ENCODE peak calls at places on chromosome 14, in seven cellular contexts. W is dorsolateral prefrontal cortex, L is fibroblast of mammary gland, X is left ventricle myocardium inferior, P is thoracic aorta, S is astrocyte of the cerebellum, H is hepatocyte. G is an unnamed sample.

GRCh38 chr14:89171168-89171567 is 245.9 kb downstream of the FOXN3 start:
- DNase-seq in W (no peak), L (peak; percentile 55), X (no peak), P (no peak), S (no peak), H (no peak), G (no peak)

GRCh38 chr14:67719866-67720265 is 18.2 kb downstream of the RDH12 start:
- DNase-seq in W (no peak), L (no peak), X (no peak), P (no peak), S (no peak), H (no peak), G (no peak)

GRCh38 chr14:105971593-105972500 is 445.5 kb downstream of the TMEM121 start:
- DNase-seq in W (no peak), L (no peak), X (no peak), P (no peak), S (no peak), H (no peak), G (no peak)

GRCh38 chr14:73526036-73526984 is 10.6 kb upstream of the ACOT1 start:
- DNase-seq in W (no peak), L (peak; percentile 49), X (peak; percentile 59), P (no peak), S (no peak), H (no peak), G (no peak)

GRCh38 chr14:55332654-55333570 is 61.7 kb downstream of the FBXO34 start:
- DNase-seq in W (no peak), L (no peak), X (no peak), P (no peak), S (no peak), H (no peak), G (no peak)

GRCh38 chr14:90774316-90774715 is 41.9 kb downstream of the TTC7B start:
- DNase-seq in W (no peak), L (no peak), X (no peak), P (no peak), S (no peak), H (no peak), G (no peak)

GRCh38 chr14:104221071-104221625 is 82.8 kb downstream of the KIF26A start:
- DNase-seq in W (peak; percentile 30), L (no peak), X (no peak), P (no peak), S (no peak), H (no peak), G (no peak)

GRCh38 chr14:63432228-63432627 is 110.9 kb downstream of the PPP2R5E start:
- DNase-seq in W (no peak), L (no peak), X (no peak), P (no peak), S (no peak), H (no peak), G (no peak)

GRCh38 chr14:21524575-21525518 is 1.3 kb downstream of the SALL2 start:
- DNase-seq in W (no peak), L (no peak), X (no peak), P (no peak), S (no peak), H (peak; percentile 9), G (no peak)

GRCh38 chr14:100834441-100835277 is 8.7 kb downstream of the MEG3 start:
- DNase-seq in W (no peak), L (no peak), X (no peak), P (no peak), S (no peak), H (no peak), G (no peak)

GRCh38 chr14:52402812-52403526 is 88.9 kb downstream of the PTGER2 start:
- DNase-seq in W (no peak), L (peak; percentile 83), X (no peak), P (no peak), S (peak; percentile 83), H (no peak), G (no peak)

GRCh38 chr14:94042433-94043091 is 16.4 kb downstream of the OTUB2 start:
- DNase-seq in W (no peak), L (no peak), X (no peak), P (no peak), S (no peak), H (no peak), G (no peak)

GRCh38 chr14:93533864-93534263 is 103.1 kb downstream of the UNC79 start:
- DNase-seq in W (no peak), L (no peak), X (no peak), P (no peak), S (no peak), H (no peak), G (peak; percentile 66)

GRCh38 chr14:65413739-65414045 is 1.2 kb downstream of the FUT8 start:
- DNase-seq in W (no peak), L (no peak), X (no peak), P (no peak), S (no peak), H (no peak), G (no peak)

GRCh38 chr14:49461529-49462401 is 124.4 kb downstream of the RPS29 start:
- DNase-seq in W (no peak), L (peak; percentile 82), X (no peak), P (peak; percentile 15), S (peak; percentile 69), H (peak; percentile 89), G (peak; percentile 32)

GRCh38 chr14:105883066-105884005 is 357.0 kb downstream of the TMEM121 start:
- DNase-seq in W (peak; percentile 19), L (no peak), X (peak; percentile 9), P (no peak), S (no peak), H (no peak), G (no peak)

GRCh38 chr14:54002653-54003052 is 46.0 kb upstream of the BMP4 start:
- DNase-seq in W (no peak), L (peak; percentile 29), X (no peak), P (no peak), S (no peak), H (peak; percentile 14), G (no peak)

GRCh38 chr14:94932589-94932988 is 162.7 kb upstream of the GSC start:
- DNase-seq in W (no peak), L (no peak), X (no peak), P (no peak), S (no peak), H (no peak), G (no peak)

GRCh38 chr14:104926619-104927431 is 2.1 kb downstream of the PLD4 start:
- DNase-seq in W (peak; percentile 26), L (no peak), X (peak; percentile 9), P (no peak), S (no peak), H (no peak), G (no peak)

GRCh38 chr14:61519735-61520134 is 175.6 kb upstream of the HIF1A start:
- DNase-seq in W (no peak), L (no peak), X (no peak), P (no peak), S (no peak), H (no peak), G (no peak)

GRCh38 chr14:73259837-73260236 is 22.5 kb downstream of the PAPLN start:
- DNase-seq in W (peak; percentile 6), L (no peak), X (no peak), P (no peak), S (no peak), H (no peak), G (no peak)

GRCh38 chr14:104550849-104551728 is 28.5 kb upstream of the C14orf180 start:
- DNase-seq in W (peak; percentile 40), L (no peak), X (no peak), P (no peak), S (no peak), H (no peak), G (no peak)

GRCh38 chr14:38255673-38256357 is at the start of gene CLEC14A:
- DNase-seq in W (peak; percentile 43), L (no peak), X (peak; percentile 84), P (no peak), S (no peak), H (peak; percentile 21), G (no peak)

DNA sequence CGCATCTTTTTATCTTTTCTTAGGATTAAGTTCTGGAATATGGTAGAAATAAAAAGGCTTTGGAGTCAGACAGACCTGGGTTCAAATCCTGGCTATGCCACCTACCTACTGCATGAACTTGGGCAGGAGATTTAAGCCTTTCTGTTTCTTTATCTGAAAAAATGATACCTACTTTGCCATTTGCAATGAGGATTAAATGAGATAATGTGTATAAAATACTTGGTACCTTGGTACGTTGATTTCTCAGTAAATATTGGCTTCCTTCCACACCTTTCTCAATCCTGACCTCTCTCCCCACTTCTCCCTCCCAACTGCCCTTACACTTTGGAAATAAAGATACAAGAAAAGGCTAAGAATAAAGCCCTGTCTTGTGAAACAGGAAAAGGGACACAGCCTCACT is 172.6 kb downstream of the PAX9 start:
- DNase-seq in W (no peak), L (no peak), X (no peak), P (no peak), S (no peak), H (no peak), G (no peak)
- H3K4me3 ChIP-seq in W (no peak overlapping the region), L (no peak overlapping the region), X (no peak overlapping the region), P (no peak overlapping the region), S (no peak overlapping the region), H (no peak overlapping the region), G (no peak overlapping the region)

GRCh38 chr14:32681598-32681997 is 257.1 kb upstream of the NPAS3 start:
- DNase-seq in W (no peak), L (no peak), X (no peak), P (no peak), S (no peak), H (no peak), G (no peak)
- TF ChIP-seq CTCF in W (no peak), L (no peak), X (no peak), P (no peak), S (no peak), H (no peak), G (no peak)

DNA sequence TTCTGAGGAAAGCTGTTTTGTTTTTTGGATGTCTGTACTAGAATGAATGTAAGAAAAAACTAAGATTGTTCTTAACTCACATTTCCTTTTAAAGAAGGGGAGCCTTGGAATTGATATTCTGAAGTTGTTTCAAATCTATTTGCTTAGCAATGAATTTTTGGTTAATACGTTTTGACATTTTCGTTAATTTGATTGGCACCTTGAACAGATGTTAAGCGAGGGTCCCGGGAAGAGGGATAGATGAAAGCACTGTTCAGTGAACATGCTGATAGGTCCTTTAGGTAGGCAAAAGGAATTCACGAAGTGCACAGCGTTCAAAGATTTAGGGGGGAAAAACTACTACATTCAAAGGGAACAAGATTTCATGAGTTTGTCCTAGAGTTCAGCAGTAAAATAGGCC is 1.7 kb downstream of the SLC39A9 start:
- DNase-seq in W (no peak), L (no peak), X (no peak), P (no peak), S (no peak), H (no peak), G (no peak)
- H3K4me3 ChIP-seq in W (peak overlapping the region; percentile 90), L (peak overlapping the region; percentile 98), X (peak overlapping the region; percentile 92), P (peak overlapping the region; percentile 89), S (peak overlapping the region; percentile 78), H (peak overlapping the region; percentile 34), G (peak overlapping the region; percentile 80)

DNA sequence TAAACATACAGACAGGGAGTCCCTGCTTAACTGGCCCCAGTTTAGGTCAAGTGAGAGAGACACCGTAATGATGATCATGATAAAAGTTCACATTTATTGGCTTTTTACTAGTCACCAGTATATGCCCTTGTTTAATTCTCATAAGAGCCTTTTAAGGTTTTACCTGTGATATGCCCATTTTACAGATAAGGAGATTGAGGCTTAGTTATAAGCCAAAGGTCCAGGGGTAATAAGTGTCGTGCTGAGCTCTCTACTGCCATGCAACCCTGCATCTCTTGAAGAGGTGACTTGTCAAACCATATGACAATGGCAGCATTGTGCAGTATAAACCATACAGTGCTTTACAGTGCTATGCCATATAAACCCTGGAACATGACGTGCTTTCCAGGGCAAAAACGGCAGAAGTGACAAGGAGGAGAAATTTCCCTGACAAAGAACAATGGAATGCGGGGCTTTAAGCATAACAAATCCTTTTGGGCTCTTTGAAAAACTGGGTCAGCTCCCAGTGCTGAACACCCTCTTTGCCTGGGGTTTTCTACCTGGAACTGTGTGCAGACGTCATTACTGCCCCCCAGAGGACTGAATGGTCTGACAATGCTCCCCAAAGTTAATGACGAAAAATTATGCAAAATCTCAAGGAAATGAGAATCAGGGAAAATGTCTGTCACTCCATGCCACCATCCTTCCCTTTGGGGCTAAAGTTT is 59.7 kb upstream of the C14orf132 start:
- DNase-seq in W (no peak), L (no peak), X (no peak), P (no peak), S (no peak), H (no peak), G (no peak)
- TF ChIP-seq CTCF in W (no peak), L (peak; percentile 3), X (no peak), P (no peak), S (no peak), H (peak; percentile 11), G (peak; percentile 65)

G was measured in epithelial cell of proximal tubule.